ENCODE peak calls at places on chromosomes 4 and X, in seven cellular contexts. I is brain microvascular endothelial cell, U is fibroblast of pulmonary artery, R is fibroblast of mammary gland, L is foreskin fibroblast, X is uterus, V is mammary epithelial cell. F is an unnamed sample.

GRCh38 chr4:10611673-10612072 is 72.9 kb downstream of the CLNK start:
- DNase-seq in I (peak; percentile 94), X (no peak), L (peak; percentile 92), V (peak; percentile 73), U (peak; percentile 86), R (peak; percentile 87), F (peak; percentile 86)

GRCh38 chrX:36116222-36116621 is 196.7 kb downstream of the CFAP47 start:
- DNase-seq in U (no peak), X (no peak), V (no peak), L (no peak), R (no peak), I (no peak), F (no peak)

GRCh38 chr4:6767725-6768538 is 14.6 kb upstream of the KIAA0232 start:
- DNase-seq in V (no peak), X (no peak), U (no peak), L (no peak), R (no peak), I (no peak), F (no peak)

GRCh38 chrX:134180566-134180965 is 56.4 kb upstream of the CCDC160 start:
- DNase-seq in I (no peak), V (no peak), U (no peak), X (no peak), L (no peak), R (no peak), F (no peak)

GRCh38 chrX:24355095-24355494 is 5.3 kb upstream of the SUPT20HL1 start:
- DNase-seq in I (no peak), X (no peak), L (peak; percentile 29), R (no peak), V (no peak), U (no peak), F (no peak)

GRCh38 chr4:75071241-75071778 is 138.4 kb downstream of the PARM1 start:
- DNase-seq in X (no peak), U (no peak), L (no peak), I (no peak), V (no peak), R (no peak), F (no peak)

GRCh38 chr4:99390060-99390459 is 37.5 kb upstream of the ADH1C start:
- DNase-seq in U (peak; percentile 49), I (no peak), R (peak; percentile 82), V (no peak), X (no peak), L (peak; percentile 56), F (no peak)

GRCh38 chr4:77167866-77168265 is 10.9 kb downstream of the CCNG2 start:
- DNase-seq in R (no peak), L (no peak), X (no peak), I (no peak), U (no peak), V (no peak), F (no peak)

GRCh38 chr4:9987749-9988346 is 33.4 kb downstream of the SLC2A9 start:
- DNase-seq in R (no peak), U (no peak), L (no peak), V (no peak), I (no peak), X (no peak), F (no peak)

GRCh38 chrX:4935846-4936245 is 1222.4 kb upstream of the PRKX start:
- DNase-seq in R (no peak), U (no peak), X (no peak), I (no peak), V (no peak), L (peak; percentile 62), F (no peak)

GRCh38 chr4:81142744-81143143 is 72.3 kb downstream of the PRKG2 start:
- DNase-seq in V (peak; percentile 28), X (peak; percentile 17), L (peak; percentile 78), R (peak; percentile 86), U (peak; percentile 66), I (no peak), F (no peak)

GRCh38 chrX:1138476-1138875 is 74.0 kb downstream of the CRLF2 start:
- DNase-seq in R (no peak), X (no peak), I (no peak), L (no peak), V (no peak), U (no peak), F (no peak)

GRCh38 chrX:151793886-151794285 is 59.3 kb downstream of the CNGA2 start:
- DNase-seq in I (no peak), X (no peak), R (no peak), L (no peak), U (no peak), V (no peak), F (peak; percentile 43)

GRCh38 chrX:134717698-134718328 is 59.5 kb upstream of the PLAC1 start:
- DNase-seq in R (peak; percentile 68), U (peak; percentile 48), X (no peak), I (no peak), V (peak; percentile 25), L (peak; percentile 64), F (no peak)

GRCh38 chr4:10069065-10069626 is 47.5 kb downstream of the WDR1 start:
- DNase-seq in V (no peak), L (no peak), R (no peak), I (no peak), U (no peak), X (no peak), F (no peak)

GRCh38 chrX:154486396-154487207 is at the start of gene UBL4A:
- DNase-seq in R (peak; percentile 36), I (no peak), V (peak; percentile 22), U (peak; percentile 65), X (peak; percentile 76), L (peak; percentile 70), F (no peak)

GRCh38 chr4:111269439-111269838 is 646.6 kb upstream of the PITX2 start:
- DNase-seq in L (peak; percentile 7), I (no peak), V (no peak), X (no peak), R (no peak), U (no peak), F (no peak)

GRCh38 chr4:150588341-150588740 is 6.4 kb downstream of the MAB21L2 start:
- DNase-seq in X (no peak), I (no peak), L (no peak), V (no peak), U (no peak), R (no peak), F (no peak)

GRCh38 chr4:162056947-162057346 is 106.9 kb downstream of the FSTL5 start:
- DNase-seq in L (no peak), I (no peak), X (no peak), V (no peak), R (no peak), U (no peak), F (no peak)

GRCh38 chr4:141518222-141518621 is 118.2 kb upstream of the IL15 start:
- DNase-seq in V (no peak), R (no peak), X (no peak), L (no peak), U (no peak), I (no peak), F (no peak)

GRCh38 chrX:132119821-132120220 is 8.0 kb downstream of the FRMD7 start:
- DNase-seq in I (no peak), X (peak; percentile 25), R (no peak), U (no peak), L (peak; percentile 10), V (peak; percentile 19), F (no peak)

GRCh38 chr4:182768821-182769220 is 148.4 kb downstream of the DCTD start:
- DNase-seq in L (no peak), V (no peak), X (no peak), U (no peak), I (peak; percentile 29), R (no peak), F (no peak)

GRCh38 chrX:155662297-155662696 is 49.5 kb upstream of the TMLHE start:
- DNase-seq in U (peak; percentile 3), I (no peak), V (no peak), L (no peak), R (peak; percentile 7), X (no peak), F (no peak)

GRCh38 chr4:10093801-10094552 is 22.6 kb downstream of the WDR1 start:
- DNase-seq in R (peak; percentile 18), L (peak; percentile 78), I (peak; percentile 96), X (no peak), U (peak; percentile 97), V (peak; percentile 60), F (peak; percentile 96)

GRCh38 chrX:45903781-45904201 is 641.4 kb downstream of the ZNF674 start:
- DNase-seq in V (no peak), X (no peak), R (no peak), I (no peak), U (no peak), L (no peak), F (no peak)

GRCh38 chrX:78595901-78596502 is 63.1 kb downstream of the RTL3 start:
- DNase-seq in U (peak; percentile 21), L (peak; percentile 5), I (no peak), V (no peak), X (no peak), R (peak; percentile 52), F (no peak)
- TF ChIP-seq CTCF in U (peak; percentile 31), L (peak; percentile 21), I (peak; percentile 53), V (peak; percentile 1), X (no peak), R (peak; percentile 39), F (no peak)

GRCh38 chrX:74422576-74423288 is 1.4 kb downstream of the SLC16A2 start:
- DNase-seq in L (peak; percentile 85), V (peak; percentile 54), U (peak; percentile 56), R (peak; percentile 50), X (peak; percentile 63), I (peak; percentile 19), F (peak; percentile 16)

GRCh38 chrX:74419861-74420193 is 1.5 kb upstream of the SLC16A2 start:
- DNase-seq in U (no peak), L (peak; percentile 25), I (no peak), R (no peak), V (peak; percentile 16), X (peak; percentile 19), F (no peak)

GRCh38 chrX:74422029-74422352 is 698 bp downstream of the SLC16A2 start:
- DNase-seq in I (no peak), U (no peak), R (no peak), X (peak; percentile 17), V (no peak), L (no peak), F (no peak)

GRCh38 chrX:74421181-74422028 is at the start of gene SLC16A2:
- DNase-seq in L (peak; percentile 91), U (peak; percentile 83), I (peak; percentile 38), R (peak; percentile 71), X (peak; percentile 72), V (peak; percentile 64), F (peak; percentile 27)

GRCh38 chrX:74420194-74421035 is 878 bp upstream of the SLC16A2 start:
- DNase-seq in R (peak; percentile 59), X (peak; percentile 83), V (peak; percentile 66), I (peak; percentile 11), L (peak; percentile 84), U (peak; percentile 58), F (peak; percentile 19)
- H3K4me3 ChIP-seq in R (peak overlapping the region; percentile 55), X (peak overlapping the region; percentile 42), V (peak overlapping the region; percentile 63), I (peak overlapping the region; percentile 59), L (peak overlapping the region; percentile 60), U (peak overlapping the region; percentile 60), F (peak overlapping the region; percentile 47)

DNA sequence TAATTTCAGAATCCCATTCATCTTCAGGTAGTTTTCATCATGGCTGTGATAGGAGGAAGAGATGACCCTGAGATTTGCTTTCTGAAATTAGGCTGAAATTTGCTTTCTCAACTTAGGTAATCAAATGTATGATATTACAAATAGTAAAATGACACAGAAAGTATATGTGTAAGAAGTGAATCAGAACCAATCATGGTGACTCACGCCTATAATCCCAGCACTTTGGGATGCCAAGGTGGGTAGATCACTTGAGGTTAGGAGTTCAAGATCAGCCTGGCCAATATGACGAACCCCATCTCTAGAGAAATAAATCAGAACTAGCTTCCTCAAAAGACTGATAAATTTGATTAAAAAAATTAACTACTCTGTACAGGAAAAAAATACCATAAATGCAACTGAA is 555.4 kb downstream of the STPG2 start:
- DNase-seq in V (peak; percentile 76), R (peak; percentile 67), L (no peak), I (peak; percentile 39), U (no peak), X (no peak), F (no peak)
- TF ChIP-seq CTCF in V (no peak), R (no peak), L (no peak), I (no peak), U (no peak), X (no peak), F (no peak)

GRCh38 chr4:18636001-18636680 is 614.6 kb upstream of the LCORL start:
- DNase-seq in L (no peak), U (no peak), V (no peak), I (no peak), X (no peak), R (no peak), F (no peak)
- H3K4me3 ChIP-seq in L (no peak overlapping the region), U (no peak overlapping the region), V (no peak overlapping the region), I (no peak overlapping the region), X (no peak overlapping the region), R (no peak overlapping the region), F (no peak overlapping the region)

F was measured in astrocyte of the cerebellum.